ENCODE peak calls at places on chromosome 21, in nine cellular contexts. U is adrenal gland; J is ovary; B is T-helper 9 cell; E is Panc1; A is activated effector memory CD4-positive, alpha-beta T cell treated with anti-CD3 and anti-CD28 coated beads, Interleukin-2, amount 50 U/mL, for 16 hours; F is esophagus squamous epithelium; S is left cardiac atrium; X is naive B cell. I is an unnamed sample.

GRCh38 chr21:44394733-44395132 is 41.3 kb downstream of the TRPM2 start:
- DNase-seq in F (no peak), J (no peak), B (no peak), X (no peak), U (no peak), E (no peak), S (no peak), A (no peak), I (no peak)

GRCh38 chr21:38440746-38441145 is 57.5 kb downstream of the ERG start:
- DNase-seq in B (no peak), U (peak; percentile 33), A (no peak), F (no peak), J (no peak), S (no peak), X (no peak), E (no peak), I (no peak)

GRCh38 chr21:46428286-46428685 is 30.4 kb upstream of the DIP2A start:
- DNase-seq in J (no peak), B (no peak), S (no peak), A (no peak), E (no peak), F (no peak), X (no peak), U (no peak), I (no peak)

GRCh38 chr21:17402885-17403477 is 109.9 kb upstream of the CXADR start:
- DNase-seq in X (no peak), E (no peak), J (no peak), U (no peak), B (no peak), A (no peak), S (no peak), F (no peak), I (no peak)

GRCh38 chr21:28959367-28960099 is 33.1 kb downstream of the LTN1 start:
- DNase-seq in S (no peak), B (no peak), X (no peak), A (no peak), U (no peak), F (no peak), E (no peak), J (no peak), I (no peak)

GRCh38 chr21:31514598-31514997 is 144.9 kb upstream of the SOD1 start:
- DNase-seq in B (no peak), A (no peak), S (no peak), E (no peak), F (no peak), J (no peak), U (no peak), X (no peak), I (no peak)

GRCh38 chr21:17613242-17613676 is 558 bp upstream of the BTG3 start:
- DNase-seq in B (peak; percentile 6), E (no peak), F (no peak), X (peak; percentile 28), J (peak; percentile 53), A (no peak), S (peak; percentile 53), U (peak; percentile 56), I (no peak)

GRCh38 chr21:45309541-45310381 is 22.1 kb upstream of the POFUT2 start:
- DNase-seq in F (no peak), U (peak; percentile 38), J (peak; percentile 55), X (no peak), E (no peak), A (no peak), S (peak; percentile 73), B (no peak), I (no peak)

GRCh38 chr21:43639470-43640178 is 19.7 kb downstream of the HSF2BP start:
- DNase-seq in J (no peak), A (no peak), S (no peak), X (no peak), F (no peak), E (no peak), B (no peak), U (no peak), I (no peak)

GRCh38 chr21:45050786-45051489 is 23.4 kb upstream of the ADARB1 start:
- DNase-seq in B (no peak), J (no peak), A (no peak), X (no peak), S (no peak), F (no peak), E (no peak), U (no peak), I (no peak)

GRCh38 chr21:38958940-38959685 is 153.4 kb downstream of the ETS2 start:
- DNase-seq in S (no peak), A (no peak), X (no peak), E (no peak), B (no peak), F (no peak), U (peak; percentile 17), J (peak; percentile 38), I (no peak)

GRCh38 chr21:43938751-43939442 is 73.2 kb upstream of the TRAPPC10 start:
- DNase-seq in B (peak; percentile 88), E (peak; percentile 52), J (peak; percentile 50), S (peak; percentile 84), F (peak; percentile 13), U (peak; percentile 83), X (peak; percentile 86), A (peak; percentile 96), I (peak; percentile 86)

GRCh38 chr21:36186506-36187399 is 30.1 kb downstream of the DOP1B start:
- DNase-seq in J (no peak), E (no peak), B (no peak), A (no peak), X (no peak), S (no peak), F (no peak), U (no peak), I (no peak)

GRCh38 chr21:14949603-14950002 is 115.2 kb downstream of the NRIP1 start:
- DNase-seq in F (no peak), B (no peak), J (no peak), X (no peak), E (no peak), S (no peak), A (no peak), U (no peak), I (no peak)

GRCh38 chr21:46029201-46029924 is 47.8 kb downstream of the COL6A1 start:
- DNase-seq in J (peak; percentile 31), A (no peak), B (no peak), U (no peak), E (no peak), S (no peak), X (no peak), F (no peak), I (no peak)

GRCh38 chr21:43657355-43658093 is 1.8 kb downstream of the HSF2BP start:
- DNase-seq in X (no peak), S (peak; percentile 67), U (no peak), B (no peak), F (no peak), A (no peak), E (no peak), J (peak; percentile 34), I (no peak)

GRCh38 chr21:27220416-27220815 is 253.5 kb upstream of the ADAMTS5 start:
- DNase-seq in X (no peak), J (no peak), B (no peak), E (no peak), S (no peak), U (no peak), A (no peak), F (no peak), I (no peak)

GRCh38 chr21:34834852-34835501 is 166.2 kb downstream of the CLIC6 start:
- DNase-seq in B (no peak), S (no peak), F (no peak), J (no peak), A (no peak), U (no peak), X (no peak), E (no peak), I (no peak)

GRCh38 chr21:45326169-45326833 is 38.6 kb upstream of the POFUT2 start:
- DNase-seq in J (no peak), F (no peak), X (no peak), B (no peak), U (peak; percentile 11), A (no peak), S (peak; percentile 7), E (no peak), I (no peak)

GRCh38 chr21:26811031-26811430 is 34.2 kb downstream of the ADAMTS1 start:
- DNase-seq in A (no peak), B (no peak), U (no peak), S (no peak), F (no peak), J (no peak), X (no peak), E (no peak), I (no peak)

GRCh38 chr21:46399686-46400085 is 59.0 kb upstream of the DIP2A start:
- DNase-seq in F (no peak), E (no peak), X (no peak), B (no peak), S (no peak), A (no peak), J (no peak), U (no peak), I (no peak)

GRCh38 chr21:45306832-45307571 is 19.3 kb upstream of the POFUT2 start:
- DNase-seq in E (no peak), B (no peak), X (no peak), A (no peak), U (peak; percentile 70), F (no peak), S (peak; percentile 90), J (peak; percentile 95), I (no peak)

GRCh38 chr21:15797577-15798363 is 68.0 kb downstream of the USP25 start:
- DNase-seq in F (no peak), B (no peak), U (no peak), X (no peak), E (no peak), J (no peak), A (no peak), S (no peak), I (no peak)

GRCh38 chr21:15065381-15066230 is 806 bp upstream of the NRIP1 start:
- DNase-seq in S (peak; percentile 88), X (peak; percentile 85), J (peak; percentile 85), U (peak; percentile 89), F (peak; percentile 21), B (peak; percentile 62), A (peak; percentile 87), E (no peak), I (peak; percentile 67)

GRCh38 chr21:42063578-42064521 is 7.3 kb upstream of the UMODL1 start:
- DNase-seq in U (peak; percentile 82), F (no peak), J (no peak), B (peak; percentile 34), S (no peak), X (peak; percentile 85), E (no peak), A (peak; percentile 85), I (peak; percentile 37)

GRCh38 chr21:16789636-16790035 is 723.2 kb upstream of the CXADR start:
- DNase-seq in J (no peak), S (no peak), F (no peak), X (no peak), E (no peak), B (no peak), A (no peak), U (no peak), I (no peak)

GRCh38 chr21:42637602-42638041 is 15.8 kb upstream of the PDE9A start:
- DNase-seq in F (no peak), U (no peak), J (no peak), A (no peak), B (no peak), E (no peak), S (no peak), X (no peak), I (no peak)

GRCh38 chr21:39073063-39073462 is 110.2 kb downstream of the PSMG1 start:
- DNase-seq in U (no peak), X (no peak), J (no peak), A (no peak), F (no peak), S (no peak), B (no peak), E (no peak), I (no peak)

GRCh38 chr21:39934895-39935294 is 67.7 kb downstream of the PCP4 start:
- DNase-seq in B (no peak), S (no peak), U (no peak), F (no peak), X (no peak), E (no peak), J (no peak), A (no peak), I (no peak)

GRCh38 chr21:29078884-29079765 is 5.7 kb upstream of the CCT8 start:
- DNase-seq in X (peak; percentile 47), U (peak; percentile 58), E (no peak), J (no peak), F (no peak), B (no peak), A (peak; percentile 65), S (no peak), I (no peak)